ENCODE peak calls at places on chromosomes 6 and 20, in six cellular contexts. R is AG04450, B is coronary artery, K is choroid plexus epithelial cell, P is endothelial cell of umbilical vein, E is neural crest cell. I is an unnamed sample.

GRCh38 chr20:4601630-4602296 is 119.9 kb upstream of the PRND start:
- DNase-seq in R (no peak), K (no peak), E (no peak), B (no peak), P (peak), I (no peak)

GRCh38 chr6:8194499-8194898 is 92.2 kb upstream of the EEF1E1 start:
- DNase-seq in R (no peak), B (no peak), E (no peak), P (no peak), K (peak), I (no peak)

GRCh38 chr6:112991912-112992311 is 644.8 kb downstream of the RFPL4B start:
- DNase-seq in P (no peak), K (no peak), B (no peak), R (no peak), E (no peak), I (no peak)

GRCh38 chr6:138970856-138971425 is 17.1 kb downstream of the REPS1 start:
- DNase-seq in E (no peak), P (peak), R (peak), K (peak), B (no peak), I (no peak)

GRCh38 chr6:4308354-4308753 is 173.0 kb upstream of the ECI2 start:
- DNase-seq in E (no peak), B (no peak), K (no peak), P (no peak), R (no peak), I (no peak)

GRCh38 chr6:130694617-130695016 is 132.6 kb upstream of the SMLR1 start:
- DNase-seq in B (no peak), R (no peak), E (no peak), K (no peak), P (no peak), I (no peak)

GRCh38 chr6:127518212-127518709 is 874 bp downstream of the MTCL3 start:
- DNase-seq in P (no peak), E (peak), K (no peak), R (no peak), B (no peak), I (no peak)

GRCh38 chr20:62359491-62360121 is 7.5 kb downstream of the LAMA5 start:
- DNase-seq in R (no peak), K (peak), E (no peak), P (peak), B (no peak), I (no peak)

GRCh38 chr6:131654326-131654725 is 17.2 kb downstream of the ENPP3 start:
- DNase-seq in R (no peak), B (no peak), K (no peak), E (no peak), P (no peak), I (no peak)

GRCh38 chr20:41339957-41340326 is 679 bp upstream of the LPIN3 start:
- DNase-seq in E (peak), B (peak), R (no peak), K (peak), P (peak), I (peak)

GRCh38 chr6:118719351-118720124 is 68.1 kb upstream of the CEP85L start:
- DNase-seq in R (no peak), K (no peak), B (no peak), E (no peak), P (no peak), I (no peak)

GRCh38 chr20:62768815-62769287 is 27.4 kb upstream of the MRGBP start:
- DNase-seq in K (peak), R (peak), P (peak), B (no peak), E (no peak), I (peak)

GRCh38 chr20:45080867-45081616 is 19.9 kb downstream of the KCNS1 start:
- DNase-seq in R (no peak), B (no peak), E (no peak), P (peak), K (peak), I (no peak)

GRCh38 chr6:32047855-32048766 is 9.9 kb downstream of the CYP21A2 start:
- DNase-seq in E (peak), K (peak), R (peak), B (no peak), P (peak), I (no peak)

GRCh38 chr20:10504893-10505292 is 69.8 kb downstream of the SLX4IP start:
- DNase-seq in R (no peak), B (no peak), K (peak), E (no peak), P (no peak), I (no peak)

GRCh38 chr20:33433875-33434274 is 9.7 kb downstream of the SNTA1 start:
- DNase-seq in B (no peak), P (no peak), K (no peak), R (no peak), E (no peak), I (no peak)

GRCh38 chr6:144912474-144912873 is 627.3 kb downstream of the UTRN start:
- DNase-seq in P (peak), R (peak), K (peak), B (no peak), E (no peak), I (no peak)

GRCh38 chr6:2460216-2460734 is 214.9 kb upstream of the GMDS start:
- DNase-seq in R (no peak), E (no peak), B (no peak), P (no peak), K (no peak), I (no peak)

GRCh38 chr6:39865011-39865888 is 69.0 kb downstream of the MOCS1 start:
- DNase-seq in B (peak), P (peak), K (peak), E (peak), R (no peak), I (no peak)

GRCh38 chr20:38023181-38024085 is 9.8 kb downstream of the TTI1 start:
- DNase-seq in R (peak), K (peak), B (no peak), P (peak), E (no peak), I (no peak)

GRCh38 chr20:33306228-33306627 is 23.2 kb downstream of the BPIFB1 start:
- DNase-seq in B (no peak), R (no peak), E (no peak), K (no peak), P (no peak), I (no peak)

GRCh38 chr20:34049389-34049788 is 55.7 kb downstream of the RALY start:
- DNase-seq in B (no peak), P (no peak), E (no peak), R (no peak), K (no peak), I (no peak)

GRCh38 chr6:8839626-8840025 is 404.3 kb upstream of the SLC35B3 start:
- DNase-seq in K (no peak), B (no peak), E (no peak), R (no peak), P (no peak), I (no peak)

GRCh38 chr6:43736844-43737243 is 33.2 kb upstream of the VEGFA start:
- DNase-seq in K (no peak), E (no peak), P (no peak), R (no peak), B (peak), I (no peak)

GRCh38 chr6:145137425-145137824 is 597.9 kb downstream of the EPM2A start:
- DNase-seq in R (no peak), B (no peak), K (peak), P (peak), E (no peak), I (no peak)

GRCh38 chr6:114941078-114941477 is 598.3 kb upstream of the HS3ST5 start:
- DNase-seq in E (no peak), P (no peak), K (no peak), B (no peak), R (no peak), I (no peak)

GRCh38 chr6:30206152-30206551 is 7.1 kb downstream of the TRIM26 start:
- DNase-seq in K (peak), P (no peak), E (no peak), R (no peak), B (no peak), I (no peak)

GRCh38 chr6:7048859-7049258 is 58.9 kb upstream of the RREB1 start:
- DNase-seq in E (no peak), K (no peak), P (no peak), R (no peak), B (no peak), I (no peak)

GRCh38 chr20:17790308-17790707 is 90.5 kb downstream of the BANF2 start:
- DNase-seq in E (no peak), P (no peak), B (no peak), K (no peak), R (no peak), I (no peak)

GRCh38 chr20:56522311-56522710 is 2.2 kb upstream of the FAM209A start:
- DNase-seq in B (no peak), P (no peak), R (no peak), K (no peak), E (no peak), I (peak)

GRCh38 chr20:63980317-63980805 is 571 bp upstream of the PRPF6 start:
- DNase-seq in R (no peak), K (no peak), B (no peak), P (no peak), E (no peak), I (no peak)

GRCh38 chr20:53827996-53828672 is 234.5 kb upstream of the ZNF217 start:
- DNase-seq in R (peak), K (peak), E (no peak), B (no peak), P (peak), I (no peak)

GRCh38 chr6:146775227-146775626 is 176.5 kb downstream of the ADGB start:
- DNase-seq in K (peak), P (peak), R (no peak), B (no peak), E (no peak), I (no peak)

GRCh38 chr6:43878823-43879495 is 108.9 kb downstream of the VEGFA start:
- DNase-seq in E (peak), B (no peak), R (no peak), K (no peak), P (no peak), I (no peak)

GRCh38 chr6:134925800-134926199 is 24.1 kb downstream of the ALDH8A1 start:
- DNase-seq in P (peak), K (peak), R (peak), E (no peak), B (no peak), I (no peak)

GRCh38 chr6:11366934-11367637 is 134.6 kb upstream of the NEDD9 start:
- DNase-seq in P (peak), E (no peak), R (no peak), B (no peak), K (no peak), I (no peak)

GRCh38 chr6:41092421-41093140 is 19.8 kb downstream of the NFYA start:
- DNase-seq in K (peak), B (no peak), R (no peak), E (no peak), P (peak), I (no peak)

GRCh38 chr20:973785-974194 is 28.3 kb downstream of the RSPO4 start:
- DNase-seq in E (no peak), P (no peak), B (no peak), R (no peak), K (peak), I (no peak)

GRCh38 chr6:119110601-119111548 is 32.4 kb upstream of the FAM184A start:
- DNase-seq in P (peak), B (no peak), K (peak), R (no peak), E (peak), I (no peak)

GRCh38 chr20:35021831-35022230 is 66.2 kb downstream of the MYH7B start:
- DNase-seq in K (no peak), B (no peak), P (no peak), R (no peak), E (no peak), I (no peak)

DNA sequence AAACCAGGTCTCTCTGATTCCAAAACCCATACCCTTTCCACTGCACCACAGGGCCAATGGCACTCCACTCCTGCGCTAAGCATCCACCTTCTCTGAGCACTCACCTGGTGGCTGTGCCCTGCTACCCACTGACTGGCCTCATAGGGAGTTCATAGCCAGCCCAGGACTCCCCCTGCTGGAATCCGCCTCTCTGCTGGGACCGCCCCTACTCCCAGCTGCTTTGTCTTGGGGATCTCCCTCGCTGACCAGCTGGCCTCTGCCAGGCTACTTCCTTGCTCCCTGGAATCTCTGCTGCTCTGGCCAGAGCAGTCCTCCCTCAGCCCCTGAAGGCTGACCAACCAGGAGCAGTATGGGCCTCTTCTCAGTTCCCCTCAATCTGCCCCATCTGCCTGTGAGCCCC is 129.7 kb downstream of the FAXC start:
- DNase-seq in R (no peak), K (peak), E (peak), P (no peak), B (no peak), I (no peak)
- TF ChIP-seq CTCF in R (peak), K (peak), E (no peak), P (peak), B (no peak), I (no peak)

GRCh38 chr6:13066050-13066449 is 262.3 kb downstream of the TBC1D7 start:
- DNase-seq in B (no peak), E (no peak), K (no peak), R (no peak), P (no peak), I (no peak)
- TF ChIP-seq CTCF in B (no peak), E (no peak), K (no peak), R (no peak), P (no peak), I (no peak)

DNA sequence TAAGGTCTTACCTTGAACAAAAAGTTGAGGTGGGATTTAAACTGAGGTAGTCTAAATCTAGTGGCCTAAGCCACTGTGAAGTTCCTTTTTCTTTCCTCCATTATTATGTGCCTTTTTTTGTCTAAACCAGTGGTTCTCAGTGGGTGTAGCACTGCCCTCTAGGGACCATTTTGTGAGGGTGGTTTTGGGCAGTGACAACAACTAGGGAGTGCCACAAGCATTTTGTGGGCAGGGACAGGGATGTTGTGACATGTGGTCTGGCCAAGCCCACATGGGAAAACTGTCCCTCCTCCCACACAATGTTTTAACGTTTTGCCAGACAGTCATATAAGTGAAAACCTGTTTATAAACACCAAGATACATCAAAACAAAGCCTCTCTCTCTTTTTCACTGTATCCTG is 899.4 kb upstream of the FLRT3 start:
- DNase-seq in K (peak), E (peak), P (peak), R (no peak), B (no peak), I (no peak)
- TF ChIP-seq CTCF in K (peak), E (peak), P (peak), R (peak), B (no peak), I (peak)

GRCh38 chr6:47476794-47477496 is 644 bp upstream of the CD2AP start:
- DNase-seq in P (no peak), R (no peak), B (no peak), E (no peak), K (no peak), I (no peak)

GRCh38 chr6:47478233-47479155 is 905 bp downstream of the CD2AP start:
- DNase-seq in E (no peak), B (no peak), P (peak), R (no peak), K (peak), I (no peak)

GRCh38 chr6:47479156-47479541 is 1.6 kb downstream of the CD2AP start:
- DNase-seq in K (peak), R (no peak), B (no peak), P (no peak), E (no peak), I (no peak)

GRCh38 chr6:47479874-47480273 is 2.3 kb downstream of the CD2AP start:
- DNase-seq in E (no peak), K (no peak), B (no peak), P (no peak), R (no peak), I (no peak)

GRCh38 chr6:47477497-47478232 is at the start of gene CD2AP:
- DNase-seq in B (peak), K (peak), P (peak), E (peak), R (peak), I (peak)
- TF ChIP-seq CTCF in B (no peak), K (no peak), P (peak), E (no peak), R (no peak), I (peak)

DNA sequence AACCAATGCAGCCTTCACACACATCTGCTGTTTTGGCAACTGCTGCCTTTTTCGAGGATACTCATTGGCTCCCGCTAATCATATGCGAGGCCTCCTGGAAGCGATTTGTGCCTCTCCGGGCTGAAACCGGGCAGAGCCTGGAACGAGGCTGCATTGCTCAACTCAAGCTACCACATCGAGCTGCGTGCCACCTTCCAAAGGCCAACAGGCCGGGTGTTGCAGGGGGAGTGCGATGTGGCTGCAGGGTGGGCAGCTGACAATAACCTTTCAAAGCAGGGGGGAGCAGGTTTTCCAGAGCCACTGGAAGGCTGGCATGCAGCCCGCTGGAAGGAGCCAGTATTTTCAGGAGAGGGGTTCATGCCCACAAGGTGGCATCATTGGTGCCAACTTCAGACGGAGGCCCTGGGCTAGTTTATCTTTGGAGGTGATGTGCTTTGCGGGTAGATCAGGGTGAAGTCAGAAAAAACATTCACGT is 122.6 kb upstream of the IFNGR1 start:
- DNase-seq in P (no peak), R (no peak), B (no peak), E (no peak), K (peak), I (no peak)
- TF ChIP-seq CTCF in P (peak), R (peak), B (no peak), E (no peak), K (no peak), I (peak)

GRCh38 chr6:108622601-108623335 is 62.1 kb downstream of the FOXO3 start:
- DNase-seq in K (peak), E (no peak), R (peak), P (no peak), B (peak), I (no peak)
- TF ChIP-seq CTCF in K (peak), E (no peak), R (peak), P (no peak), B (no peak), I (peak)

DNA sequence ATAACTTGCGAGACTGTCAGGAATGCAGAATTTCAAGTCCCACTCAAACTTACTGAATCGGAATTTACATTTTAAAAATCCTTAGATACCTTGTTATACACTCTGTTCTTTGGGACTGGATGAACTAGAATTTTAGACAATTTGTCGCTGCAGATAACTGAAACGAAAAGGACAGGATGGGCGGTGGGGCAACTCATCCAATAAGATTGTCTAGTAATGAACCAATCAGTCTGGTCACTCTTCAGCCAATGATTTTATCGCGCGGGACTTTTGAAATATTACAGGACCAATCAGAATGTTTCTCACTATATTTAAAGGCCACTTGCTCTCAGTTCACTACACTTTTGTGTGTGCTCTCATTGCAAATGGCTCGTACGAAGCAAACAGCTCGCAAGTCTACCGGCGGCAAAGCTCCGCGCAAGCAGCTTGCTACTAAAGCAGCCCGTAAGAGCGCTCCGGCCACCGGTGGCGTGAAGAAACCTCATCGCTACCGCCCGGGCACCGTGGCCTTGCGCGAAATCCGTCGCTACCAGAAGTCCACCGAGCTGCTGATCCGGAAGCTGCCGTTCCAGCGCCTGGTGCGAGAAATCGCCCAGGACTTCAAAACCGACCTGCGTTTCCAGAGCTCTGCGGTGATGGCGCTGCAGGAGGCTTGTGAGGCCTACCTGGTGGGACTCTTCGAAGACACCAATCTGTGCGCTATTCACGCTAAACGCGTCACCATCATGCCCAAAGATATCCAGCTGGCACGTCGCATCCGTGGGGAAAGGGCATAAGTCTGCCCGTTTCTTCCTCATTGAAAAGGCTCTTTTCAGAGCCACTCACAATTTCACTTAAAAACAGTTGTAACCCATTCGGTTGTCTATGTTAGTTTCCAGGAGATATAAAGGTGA is 41.9 kb upstream of the HFE start:
- DNase-seq in P (peak), B (peak), R (peak), E (no peak), K (peak), I (no peak)
- TF ChIP-seq CTCF in P (peak), B (no peak), R (peak), E (no peak), K (peak), I (no peak)